ENCODE peak calls at places on chromosome 13, in six cellular contexts. One of them, this sample, is unnamed.

GRCh38 chr13:109787135-109787954 is 962 bp upstream of the IRS2 start:
- DNase-seq in A549: no peak
- DNase-seq in left lung: peak
- DNase-seq in HCT116: no peak
- DNase-seq in AG09309: no peak
- DNase-seq in cardiac muscle cell: peak
- DNase-seq in this sample: no peak

GRCh38 chr13:75762066-75762937 is 126.2 kb downstream of the LMO7 start:
- DNase-seq in A549: peak
- DNase-seq in left lung: no peak
- DNase-seq in HCT116: no peak
- DNase-seq in AG09309: no peak
- DNase-seq in cardiac muscle cell: no peak
- DNase-seq in this sample: no peak

GRCh38 chr13:44739120-44739519 is 163.0 kb upstream of the TSC22D1 start:
- DNase-seq in A549: no peak
- DNase-seq in left lung: no peak
- DNase-seq in HCT116: no peak
- DNase-seq in AG09309: no peak
- DNase-seq in cardiac muscle cell: no peak
- DNase-seq in this sample: no peak

GRCh38 chr13:78401833-78402232 is 201.5 kb downstream of the POU4F1 start:
- DNase-seq in A549: no peak
- DNase-seq in left lung: no peak
- DNase-seq in HCT116: no peak
- DNase-seq in AG09309: no peak
- DNase-seq in cardiac muscle cell: peak
- DNase-seq in this sample: no peak

GRCh38 chr13:107554355-107554905 is 660.9 kb downstream of the LIG4 start:
- DNase-seq in A549: no peak
- DNase-seq in left lung: no peak
- DNase-seq in HCT116: no peak
- DNase-seq in AG09309: no peak
- DNase-seq in cardiac muscle cell: no peak
- DNase-seq in this sample: no peak

GRCh38 chr13:113325779-113326178 is 28.7 kb downstream of the LAMP1 start:
- DNase-seq in A549: no peak
- DNase-seq in left lung: peak
- DNase-seq in HCT116: no peak
- DNase-seq in AG09309: no peak
- DNase-seq in cardiac muscle cell: no peak
- DNase-seq in this sample: no peak

GRCh38 chr13:114050536-114051450 is 76.9 kb upstream of the C13orf46 start:
- DNase-seq in A549: no peak
- DNase-seq in left lung: peak
- DNase-seq in HCT116: no peak
- DNase-seq in AG09309: no peak
- DNase-seq in cardiac muscle cell: no peak
- DNase-seq in this sample: no peak

GRCh38 chr13:74168263-74168675 is 34.1 kb upstream of the KLF12 start:
- DNase-seq in A549: no peak
- DNase-seq in left lung: no peak
- DNase-seq in HCT116: no peak
- DNase-seq in AG09309: no peak
- DNase-seq in cardiac muscle cell: no peak
- DNase-seq in this sample: no peak

GRCh38 chr13:36193151-36193855 is 21.1 kb downstream of the SOHLH2 start:
- DNase-seq in A549: no peak
- DNase-seq in left lung: no peak
- DNase-seq in HCT116: no peak
- DNase-seq in AG09309: peak
- DNase-seq in cardiac muscle cell: no peak
- DNase-seq in this sample: no peak

GRCh38 chr13:51435002-51435578 is 17.7 kb downstream of the INTS6 start:
- DNase-seq in A549: peak
- DNase-seq in left lung: no peak
- DNase-seq in HCT116: no peak
- DNase-seq in AG09309: no peak
- DNase-seq in cardiac muscle cell: peak
- DNase-seq in this sample: no peak

GRCh38 chr13:53250272-53250875 is 221.8 kb downstream of the OLFM4 start:
- DNase-seq in A549: peak
- DNase-seq in left lung: no peak
- DNase-seq in HCT116: peak
- DNase-seq in AG09309: peak
- DNase-seq in cardiac muscle cell: peak
- DNase-seq in this sample: peak

GRCh38 chr13:31860002-31860401 is 120.7 kb downstream of the RXFP2 start:
- DNase-seq in A549: no peak
- DNase-seq in left lung: no peak
- DNase-seq in HCT116: no peak
- DNase-seq in AG09309: no peak
- DNase-seq in cardiac muscle cell: no peak
- DNase-seq in this sample: no peak

DNA sequence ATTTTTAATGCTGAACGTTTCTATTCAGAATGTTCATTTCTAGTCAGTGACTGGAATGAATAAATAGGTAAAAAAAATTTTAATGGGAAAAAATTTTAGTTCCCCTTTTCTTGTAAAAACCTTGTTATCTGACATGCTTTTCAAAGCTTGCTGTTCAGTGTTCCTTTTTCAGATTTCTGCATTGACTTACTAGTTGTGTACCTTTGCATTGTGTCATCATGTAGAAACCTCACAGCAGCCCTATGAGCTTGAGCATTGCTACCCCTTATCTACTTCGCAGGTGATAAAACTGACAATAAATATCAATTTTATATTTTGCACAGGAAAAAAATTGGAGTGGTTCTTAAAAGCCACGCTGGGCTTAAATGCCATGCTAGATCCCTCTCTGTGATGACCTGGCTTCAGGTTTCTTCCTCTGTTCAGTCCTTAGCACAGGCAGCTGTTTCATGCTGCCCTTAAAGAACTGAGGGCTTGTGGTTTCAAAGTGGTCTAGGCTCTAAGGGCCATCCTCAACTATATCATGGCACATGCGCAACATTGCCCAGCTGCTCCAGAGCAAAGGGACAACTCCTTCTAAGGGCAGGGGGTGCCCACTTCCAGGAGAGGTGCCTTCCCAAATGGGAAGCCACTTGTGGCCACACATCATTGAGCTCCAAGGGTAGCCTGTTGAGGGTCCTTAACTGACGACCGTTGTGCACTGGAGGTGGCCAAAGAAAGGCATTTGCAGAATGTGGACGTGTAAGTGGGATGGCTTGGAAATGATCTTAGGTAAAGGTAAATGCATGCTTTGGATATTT is 7.5 kb downstream of the GPR183 start:
- DNase-seq in A549: no peak
- DNase-seq in left lung: no peak
- DNase-seq in HCT116: no peak
- DNase-seq in AG09309: no peak
- DNase-seq in cardiac muscle cell: no peak
- DNase-seq in this sample: no peak
- H3K4me3 ChIP-seq in A549: no peak
- H3K4me3 ChIP-seq in left lung: no peak
- H3K4me3 ChIP-seq in HCT116: no peak
- H3K4me3 ChIP-seq in AG09309: no peak
- H3K4me3 ChIP-seq in cardiac muscle cell: no peak
- H3K4me3 ChIP-seq in this sample: no peak

GRCh38 chr13:65677906-65678305 is 1552.2 kb downstream of the PCDH9 start:
- DNase-seq in A549: no peak
- DNase-seq in left lung: no peak
- DNase-seq in HCT116: peak
- DNase-seq in AG09309: no peak
- DNase-seq in cardiac muscle cell: no peak
- DNase-seq in this sample: no peak
- TF ChIP-seq CTCF in A549: no peak
- TF ChIP-seq CTCF in left lung: no peak
- TF ChIP-seq CTCF in HCT116: no peak
- TF ChIP-seq CTCF in AG09309: peak
- TF ChIP-seq CTCF in cardiac muscle cell: peak
- TF ChIP-seq CTCF in this sample: no peak

GRCh38 chr13:46655727-46656180 is 102.8 kb downstream of the LRCH1 start:
- DNase-seq in A549: no peak
- DNase-seq in left lung: no peak
- DNase-seq in HCT116: no peak
- DNase-seq in AG09309: no peak
- DNase-seq in cardiac muscle cell: peak
- DNase-seq in this sample: peak
- H3K4me3 ChIP-seq in A549: no peak
- H3K4me3 ChIP-seq in left lung: no peak
- H3K4me3 ChIP-seq in HCT116: no peak
- H3K4me3 ChIP-seq in AG09309: no peak
- H3K4me3 ChIP-seq in cardiac muscle cell: no peak
- H3K4me3 ChIP-seq in this sample: no peak

GRCh38 chr13:37695200-37695599 is 96.6 kb upstream of the POSTN start:
- DNase-seq in A549: no peak
- DNase-seq in left lung: no peak
- DNase-seq in HCT116: no peak
- DNase-seq in AG09309: no peak
- DNase-seq in cardiac muscle cell: no peak
- DNase-seq in this sample: no peak
- TF ChIP-seq CTCF in A549: no peak
- TF ChIP-seq CTCF in left lung: no peak
- TF ChIP-seq CTCF in HCT116: no peak
- TF ChIP-seq CTCF in AG09309: no peak
- TF ChIP-seq CTCF in cardiac muscle cell: no peak
- TF ChIP-seq CTCF in this sample: no peak

GRCh38 chr13:28532226-28533048 is 37.5 kb upstream of the FLT1 start:
- DNase-seq in A549: no peak
- DNase-seq in left lung: peak
- DNase-seq in HCT116: no peak
- DNase-seq in AG09309: no peak
- DNase-seq in cardiac muscle cell: peak
- DNase-seq in this sample: no peak

GRCh38 chr13:28529836-28530235 is 34.9 kb upstream of the FLT1 start:
- DNase-seq in A549: no peak
- DNase-seq in left lung: no peak
- DNase-seq in HCT116: no peak
- DNase-seq in AG09309: no peak
- DNase-seq in cardiac muscle cell: no peak
- DNase-seq in this sample: no peak

GRCh38 chr13:28530729-28531194 is 35.8 kb upstream of the FLT1 start:
- DNase-seq in A549: no peak
- DNase-seq in left lung: peak
- DNase-seq in HCT116: no peak
- DNase-seq in AG09309: no peak
- DNase-seq in cardiac muscle cell: no peak
- DNase-seq in this sample: no peak

GRCh38 chr13:28531956-28532225 is 37.0 kb upstream of the FLT1 start:
- DNase-seq in A549: no peak
- DNase-seq in left lung: no peak
- DNase-seq in HCT116: no peak
- DNase-seq in AG09309: no peak
- DNase-seq in cardiac muscle cell: no peak
- DNase-seq in this sample: no peak

GRCh38 chr13:28531195-28531955 is 36.4 kb upstream of the FLT1 start:
- DNase-seq in A549: no peak
- DNase-seq in left lung: no peak
- DNase-seq in HCT116: no peak
- DNase-seq in AG09309: no peak
- DNase-seq in cardiac muscle cell: peak
- DNase-seq in this sample: no peak
- H3K4me3 ChIP-seq in A549: no peak
- H3K4me3 ChIP-seq in left lung: peak
- H3K4me3 ChIP-seq in HCT116: peak
- H3K4me3 ChIP-seq in AG09309: peak
- H3K4me3 ChIP-seq in cardiac muscle cell: peak
- H3K4me3 ChIP-seq in this sample: no peak

DNA sequence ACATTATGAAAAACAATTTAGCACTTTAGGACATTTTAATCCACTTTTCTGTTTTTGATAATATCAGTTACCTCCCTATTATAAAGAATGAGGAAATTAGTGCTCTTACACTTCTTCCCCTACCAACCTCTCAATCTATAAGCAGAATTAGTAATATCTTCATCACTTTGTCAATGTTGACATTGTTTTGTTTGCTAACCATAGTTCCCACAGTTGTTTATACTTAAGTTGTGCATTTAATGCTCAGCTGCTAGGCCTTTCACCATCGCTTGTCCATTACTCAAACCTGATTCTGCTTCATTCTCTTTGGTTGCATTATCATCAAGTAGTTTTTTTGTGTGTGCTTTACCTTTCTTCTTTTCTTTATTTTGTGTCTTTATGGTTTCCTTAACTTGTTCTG is 132.1 kb downstream of the CDK8 start:
- DNase-seq in A549: no peak
- DNase-seq in left lung: no peak
- DNase-seq in HCT116: no peak
- DNase-seq in AG09309: no peak
- DNase-seq in cardiac muscle cell: no peak
- DNase-seq in this sample: peak
- TF ChIP-seq CTCF in A549: no peak
- TF ChIP-seq CTCF in left lung: no peak
- TF ChIP-seq CTCF in HCT116: no peak
- TF ChIP-seq CTCF in AG09309: no peak
- TF ChIP-seq CTCF in cardiac muscle cell: no peak
- TF ChIP-seq CTCF in this sample: no peak

GRCh38 chr13:111975539-111976473 is 91.1 kb upstream of the SOX1 start:
- DNase-seq in A549: no peak
- DNase-seq in left lung: no peak
- DNase-seq in HCT116: no peak
- DNase-seq in AG09309: no peak
- DNase-seq in cardiac muscle cell: no peak
- DNase-seq in this sample: no peak
- H3K4me3 ChIP-seq in A549: no peak
- H3K4me3 ChIP-seq in left lung: no peak
- H3K4me3 ChIP-seq in HCT116: no peak
- H3K4me3 ChIP-seq in AG09309: no peak
- H3K4me3 ChIP-seq in cardiac muscle cell: no peak
- H3K4me3 ChIP-seq in this sample: no peak

DNA sequence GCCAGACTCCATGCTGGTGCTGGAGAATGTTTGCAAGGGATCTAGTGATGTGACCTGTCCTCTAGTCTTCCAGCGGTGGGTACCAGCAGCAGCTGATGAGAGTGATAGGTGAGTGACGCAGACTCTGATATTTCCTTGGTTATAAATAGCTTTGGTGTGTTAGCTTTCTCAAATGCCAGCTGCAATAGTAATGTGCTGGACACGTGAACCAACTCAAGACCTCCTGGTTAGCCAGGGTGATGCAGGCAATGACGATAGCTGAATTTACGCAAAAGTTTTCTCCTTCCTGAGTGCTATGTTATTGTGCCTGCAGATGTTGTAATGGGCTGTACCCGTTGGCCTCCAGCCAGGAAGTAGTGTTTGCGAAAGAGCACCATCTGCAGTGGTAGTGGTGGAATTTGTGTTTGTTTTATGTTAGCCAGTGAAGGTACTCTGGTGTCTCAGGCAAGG is 129.5 kb downstream of the CYSLTR2 start:
- DNase-seq in A549: peak
- DNase-seq in left lung: peak
- DNase-seq in HCT116: no peak
- DNase-seq in AG09309: peak
- DNase-seq in cardiac muscle cell: no peak
- DNase-seq in this sample: no peak
- TF ChIP-seq CTCF in A549: no peak
- TF ChIP-seq CTCF in left lung: no peak
- TF ChIP-seq CTCF in HCT116: no peak
- TF ChIP-seq CTCF in AG09309: peak
- TF ChIP-seq CTCF in cardiac muscle cell: peak
- TF ChIP-seq CTCF in this sample: no peak